ENCODE peak calls at places on chromosomes 5 and 9, in six cellular contexts. One of them, this sample, is unnamed.
A peak's percentile ranks its signal among the peaks of the same experiment; 100 is the strongest.

GRCh38 chr9:37938121-37938906 is 34.4 kb upstream of the SLC25A51 start:
- DNase-seq in lower leg skin: no peak
- DNase-seq in cardiac muscle cell: no peak
- DNase-seq in choroid plexus epithelial cell: peak; percentile 73
- DNase-seq in GM12865: no peak
- DNase-seq in mucosa of descending colon: no peak
- DNase-seq in this sample: no peak

GRCh38 chr5:172904643-172905345 is 54.4 kb upstream of the RPL26L1 start:
- DNase-seq in lower leg skin: peak; percentile 85
- DNase-seq in cardiac muscle cell: no peak
- DNase-seq in choroid plexus epithelial cell: peak; percentile 93
- DNase-seq in GM12865: no peak
- DNase-seq in mucosa of descending colon: peak; percentile 90
- DNase-seq in this sample: no peak

GRCh38 chr9:761155-761792 is 80.2 kb upstream of the DMRT1 start:
- DNase-seq in lower leg skin: no peak
- DNase-seq in cardiac muscle cell: no peak
- DNase-seq in choroid plexus epithelial cell: peak; percentile 55
- DNase-seq in GM12865: no peak
- DNase-seq in mucosa of descending colon: no peak
- DNase-seq in this sample: no peak

GRCh38 chr9:135080286-135081263 is 6.9 kb upstream of the OLFM1 start:
- DNase-seq in lower leg skin: no peak
- DNase-seq in cardiac muscle cell: no peak
- DNase-seq in choroid plexus epithelial cell: no peak
- DNase-seq in GM12865: no peak
- DNase-seq in mucosa of descending colon: no peak
- DNase-seq in this sample: no peak

GRCh38 chr5:110058175-110058574 is 368.4 kb downstream of the MAN2A1 start:
- DNase-seq in lower leg skin: peak; percentile 24
- DNase-seq in cardiac muscle cell: no peak
- DNase-seq in choroid plexus epithelial cell: no peak
- DNase-seq in GM12865: no peak
- DNase-seq in mucosa of descending colon: no peak
- DNase-seq in this sample: no peak

GRCh38 chr9:78573669-78574068 is 276.7 kb downstream of the PSAT1 start:
- DNase-seq in lower leg skin: no peak
- DNase-seq in cardiac muscle cell: no peak
- DNase-seq in choroid plexus epithelial cell: no peak
- DNase-seq in GM12865: no peak
- DNase-seq in mucosa of descending colon: no peak
- DNase-seq in this sample: no peak

GRCh38 chr9:128554155-128554862 is 1.9 kb downstream of the SPTAN1 start:
- DNase-seq in lower leg skin: peak; percentile 42
- DNase-seq in cardiac muscle cell: peak; percentile 85
- DNase-seq in choroid plexus epithelial cell: peak; percentile 96
- DNase-seq in GM12865: peak; percentile 46
- DNase-seq in mucosa of descending colon: no peak
- DNase-seq in this sample: no peak

GRCh38 chr5:173016621-173017046 is 33.1 kb downstream of the ATP6V0E1 start:
- DNase-seq in lower leg skin: peak; percentile 24
- DNase-seq in cardiac muscle cell: peak; percentile 64
- DNase-seq in choroid plexus epithelial cell: peak; percentile 75
- DNase-seq in GM12865: no peak
- DNase-seq in mucosa of descending colon: no peak
- DNase-seq in this sample: no peak

GRCh38 chr9:93286252-93287188 is 102.6 kb downstream of the WNK2 start:
- DNase-seq in lower leg skin: no peak
- DNase-seq in cardiac muscle cell: no peak
- DNase-seq in choroid plexus epithelial cell: no peak
- DNase-seq in GM12865: no peak
- DNase-seq in mucosa of descending colon: no peak
- DNase-seq in this sample: no peak

GRCh38 chr5:170338933-170339779 is 41.6 kb upstream of the LCP2 start:
- DNase-seq in lower leg skin: no peak
- DNase-seq in cardiac muscle cell: no peak
- DNase-seq in choroid plexus epithelial cell: no peak
- DNase-seq in GM12865: peak; percentile 79
- DNase-seq in mucosa of descending colon: peak; percentile 57
- DNase-seq in this sample: no peak

GRCh38 chr9:35566417-35566816 is 38.6 kb upstream of the TESK1 start:
- DNase-seq in lower leg skin: no peak
- DNase-seq in cardiac muscle cell: no peak
- DNase-seq in choroid plexus epithelial cell: no peak
- DNase-seq in GM12865: no peak
- DNase-seq in mucosa of descending colon: no peak
- DNase-seq in this sample: no peak
- TF ChIP-seq CTCF in lower leg skin: no peak
- TF ChIP-seq CTCF in cardiac muscle cell: no peak
- TF ChIP-seq CTCF in choroid plexus epithelial cell: no peak
- TF ChIP-seq CTCF in GM12865: no peak
- TF ChIP-seq CTCF in mucosa of descending colon: no peak
- TF ChIP-seq CTCF in this sample: no peak

GRCh38 chr5:151770383-151771258 is 1.1 kb upstream of the G3BP1 start:
- DNase-seq in lower leg skin: peak; percentile 74
- DNase-seq in cardiac muscle cell: peak; percentile 70
- DNase-seq in choroid plexus epithelial cell: peak; percentile 94
- DNase-seq in GM12865: peak; percentile 91
- DNase-seq in mucosa of descending colon: peak; percentile 83
- DNase-seq in this sample: no peak
- TF ChIP-seq CTCF in lower leg skin: no peak
- TF ChIP-seq CTCF in cardiac muscle cell: no peak
- TF ChIP-seq CTCF in choroid plexus epithelial cell: no peak
- TF ChIP-seq CTCF in GM12865: peak; percentile 24
- TF ChIP-seq CTCF in mucosa of descending colon: no peak
- TF ChIP-seq CTCF in this sample: no peak

DNA sequence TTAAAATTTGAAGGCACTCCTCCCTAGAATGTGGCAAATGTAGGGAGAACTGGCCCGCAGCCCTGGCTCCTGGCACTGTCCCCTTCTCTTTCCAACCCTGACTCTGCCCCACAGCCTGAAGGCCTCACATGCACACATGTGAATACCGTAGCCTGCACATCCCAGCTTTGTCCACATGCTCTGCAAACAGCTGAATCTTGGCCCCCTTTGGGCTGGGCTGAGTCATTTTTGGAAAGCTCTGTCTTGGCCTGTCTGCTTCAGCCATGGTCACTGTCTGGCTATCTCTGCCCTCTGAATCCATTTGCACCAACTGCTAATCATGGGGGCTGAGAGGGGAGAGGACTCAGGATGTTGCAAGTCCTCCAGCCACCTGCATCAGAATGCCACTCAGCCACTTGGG is 22.1 kb upstream of the GALNT10 start:
- DNase-seq in lower leg skin: no peak
- DNase-seq in cardiac muscle cell: no peak
- DNase-seq in choroid plexus epithelial cell: no peak
- DNase-seq in GM12865: no peak
- DNase-seq in mucosa of descending colon: no peak
- DNase-seq in this sample: no peak
- TF ChIP-seq CTCF in lower leg skin: no peak
- TF ChIP-seq CTCF in cardiac muscle cell: no peak
- TF ChIP-seq CTCF in choroid plexus epithelial cell: no peak
- TF ChIP-seq CTCF in GM12865: no peak
- TF ChIP-seq CTCF in mucosa of descending colon: no peak
- TF ChIP-seq CTCF in this sample: no peak

DNA sequence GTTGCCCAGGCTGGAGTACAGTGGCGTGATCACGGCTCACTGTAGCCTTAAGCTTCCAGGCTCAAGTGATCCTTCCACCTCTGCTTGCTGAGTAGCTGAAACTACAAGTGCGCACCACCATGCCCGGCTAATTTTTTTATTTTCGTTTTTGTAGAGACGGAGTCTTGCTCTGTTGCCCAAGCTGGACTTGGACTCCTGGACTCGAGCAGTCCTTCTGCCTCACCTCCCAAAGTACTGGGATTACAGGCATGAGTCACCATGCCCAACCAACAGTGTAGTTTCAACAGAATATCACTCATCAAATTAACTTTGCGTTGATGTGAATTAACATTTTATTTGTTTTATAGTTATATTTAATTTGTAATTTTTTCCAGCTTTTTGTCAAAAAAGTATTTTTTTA is 45.3 kb downstream of the WDR70 start:
- DNase-seq in lower leg skin: no peak
- DNase-seq in cardiac muscle cell: no peak
- DNase-seq in choroid plexus epithelial cell: no peak
- DNase-seq in GM12865: no peak
- DNase-seq in mucosa of descending colon: no peak
- DNase-seq in this sample: no peak
- TF ChIP-seq CTCF in lower leg skin: no peak
- TF ChIP-seq CTCF in cardiac muscle cell: no peak
- TF ChIP-seq CTCF in choroid plexus epithelial cell: no peak
- TF ChIP-seq CTCF in GM12865: no peak
- TF ChIP-seq CTCF in mucosa of descending colon: no peak
- TF ChIP-seq CTCF in this sample: no peak

DNA sequence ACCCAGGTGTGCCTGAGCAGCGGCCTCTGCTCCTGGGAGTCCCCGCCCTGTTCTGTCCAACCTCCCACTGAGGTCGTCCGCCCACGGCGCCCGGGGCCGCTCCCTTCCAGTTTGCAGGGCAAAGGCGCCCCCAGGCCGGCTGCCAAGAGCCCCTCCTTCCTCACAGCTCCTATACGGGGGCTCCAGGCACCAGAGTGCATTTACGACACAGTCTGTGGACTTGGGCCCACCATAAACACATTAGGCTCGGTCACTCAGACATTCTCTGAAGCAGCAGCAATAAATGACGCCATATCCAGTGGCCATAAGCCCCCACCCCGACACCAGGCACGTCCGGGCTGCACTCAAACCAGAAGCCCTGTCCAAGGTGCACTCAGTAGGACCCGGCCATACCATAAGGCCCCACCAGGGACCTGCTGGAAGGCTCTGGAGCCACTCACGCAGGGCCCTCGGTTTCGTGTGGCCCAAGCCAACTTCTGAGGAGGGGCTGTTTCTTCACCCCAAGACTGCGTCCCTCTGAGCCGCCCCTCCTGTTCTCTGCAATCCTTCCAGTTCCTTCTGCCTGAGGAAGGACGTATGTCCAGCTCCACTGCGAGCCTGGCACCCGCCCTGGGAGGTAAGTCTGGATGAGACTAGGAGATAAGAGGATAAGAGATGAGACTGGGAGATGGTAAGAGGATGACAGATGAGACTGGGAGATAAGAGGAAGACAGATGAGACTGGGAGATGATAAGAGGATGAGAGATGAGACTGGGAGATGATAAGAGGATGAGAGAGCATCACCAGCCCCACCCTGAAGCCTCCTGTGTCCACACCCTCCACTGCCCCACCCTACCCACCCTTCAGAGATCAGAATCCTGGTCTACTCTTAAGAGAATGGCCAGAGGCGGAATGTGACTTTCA is 26.7 kb downstream of the SLC6A18 start:
- DNase-seq in lower leg skin: no peak
- DNase-seq in cardiac muscle cell: no peak
- DNase-seq in choroid plexus epithelial cell: no peak
- DNase-seq in GM12865: no peak
- DNase-seq in mucosa of descending colon: peak; percentile 40
- DNase-seq in this sample: peak; percentile 97
- TF ChIP-seq CTCF in lower leg skin: no peak
- TF ChIP-seq CTCF in cardiac muscle cell: no peak
- TF ChIP-seq CTCF in choroid plexus epithelial cell: no peak
- TF ChIP-seq CTCF in GM12865: no peak
- TF ChIP-seq CTCF in mucosa of descending colon: no peak
- TF ChIP-seq CTCF in this sample: no peak

GRCh38 chr5:60960591-60960990 is 15.6 kb downstream of the NDUFAF2 start:
- DNase-seq in lower leg skin: no peak
- DNase-seq in cardiac muscle cell: peak; percentile 5
- DNase-seq in choroid plexus epithelial cell: peak; percentile 63
- DNase-seq in GM12865: peak; percentile 31
- DNase-seq in mucosa of descending colon: no peak
- DNase-seq in this sample: no peak
- TF ChIP-seq CTCF in lower leg skin: no peak
- TF ChIP-seq CTCF in cardiac muscle cell: peak; percentile 70
- TF ChIP-seq CTCF in choroid plexus epithelial cell: peak; percentile 63
- TF ChIP-seq CTCF in GM12865: peak; percentile 47
- TF ChIP-seq CTCF in mucosa of descending colon: no peak
- TF ChIP-seq CTCF in this sample: peak; percentile 8

DNA sequence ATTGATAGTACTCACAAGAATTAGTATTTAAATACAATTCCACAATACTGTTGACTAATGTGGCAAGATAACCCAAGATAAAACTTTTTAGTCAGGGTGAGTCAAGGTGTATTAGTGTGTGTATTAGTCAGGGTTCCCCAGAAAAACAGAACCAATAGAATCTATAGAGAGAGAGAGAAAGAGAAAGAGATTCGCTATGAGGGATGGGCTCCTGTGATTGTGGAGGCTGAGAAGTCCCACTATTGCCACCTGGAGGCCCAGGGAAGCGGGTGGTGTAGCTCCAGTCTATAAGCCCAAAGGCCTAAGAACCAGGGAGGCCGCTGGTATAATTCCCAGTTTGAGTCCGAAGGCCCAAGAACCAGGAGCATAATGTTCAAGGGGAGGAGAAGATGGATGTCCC is 10.0 kb upstream of the SHISAL2B start:
- DNase-seq in lower leg skin: no peak
- DNase-seq in cardiac muscle cell: no peak
- DNase-seq in choroid plexus epithelial cell: peak; percentile 30
- DNase-seq in GM12865: peak; percentile 21
- DNase-seq in mucosa of descending colon: no peak
- DNase-seq in this sample: no peak
- TF ChIP-seq CTCF in lower leg skin: no peak
- TF ChIP-seq CTCF in cardiac muscle cell: peak; percentile 20
- TF ChIP-seq CTCF in choroid plexus epithelial cell: peak; percentile 51
- TF ChIP-seq CTCF in GM12865: peak; percentile 6
- TF ChIP-seq CTCF in mucosa of descending colon: no peak
- TF ChIP-seq CTCF in this sample: peak; percentile 13

GRCh38 chr5:177430146-177430951 is 3.9 kb downstream of the GRK6 start:
- DNase-seq in lower leg skin: peak; percentile 47
- DNase-seq in cardiac muscle cell: no peak
- DNase-seq in choroid plexus epithelial cell: no peak
- DNase-seq in GM12865: peak; percentile 75
- DNase-seq in mucosa of descending colon: peak; percentile 69
- DNase-seq in this sample: no peak
- TF ChIP-seq CTCF in lower leg skin: no peak
- TF ChIP-seq CTCF in cardiac muscle cell: no peak
- TF ChIP-seq CTCF in choroid plexus epithelial cell: no peak
- TF ChIP-seq CTCF in GM12865: no peak
- TF ChIP-seq CTCF in mucosa of descending colon: no peak
- TF ChIP-seq CTCF in this sample: no peak